ENCODE peak calls at places on chromosomes 4 and X, in seven cellular contexts. One of them, this sample, is unnamed.

GRCh38 chr4:146435962-146436361 is 85.8 kb downstream of the SLC10A7 start:
- DNase-seq in pancreas: no peak
- DNase-seq in WTC11: no peak
- DNase-seq in IMR-90: no peak
- DNase-seq in cardiac muscle cell: no peak
- DNase-seq in foreskin keratinocyte: no peak
- DNase-seq in CD4-positive, alpha-beta T cell: no peak
- DNase-seq in this sample: no peak

GRCh38 chr4:40962551-40963185 is 212.9 kb downstream of the NSUN7 start:
- DNase-seq in pancreas: no peak
- DNase-seq in cardiac muscle cell: no peak
- DNase-seq in IMR-90: no peak
- DNase-seq in CD4-positive, alpha-beta T cell: no peak
- DNase-seq in foreskin keratinocyte: no peak
- DNase-seq in WTC11: no peak
- DNase-seq in this sample: no peak

GRCh38 chr4:571838-572572 is 4.1 kb downstream of the TMEM271 start:
- DNase-seq in pancreas: no peak
- DNase-seq in foreskin keratinocyte: no peak
- DNase-seq in cardiac muscle cell: no peak
- DNase-seq in CD4-positive, alpha-beta T cell: no peak
- DNase-seq in WTC11: no peak
- DNase-seq in IMR-90: no peak
- DNase-seq in this sample: no peak

GRCh38 chrX:13005671-13006473 is 31.0 kb downstream of the TMSB4X start:
- DNase-seq in foreskin keratinocyte: no peak
- DNase-seq in CD4-positive, alpha-beta T cell: no peak
- DNase-seq in cardiac muscle cell: no peak
- DNase-seq in pancreas: peak; percentile 58
- DNase-seq in IMR-90: peak; percentile 70
- DNase-seq in WTC11: no peak
- DNase-seq in this sample: no peak

GRCh38 chr4:16334641-16335040 is 108.4 kb upstream of the TAPT1 start:
- DNase-seq in CD4-positive, alpha-beta T cell: no peak
- DNase-seq in pancreas: no peak
- DNase-seq in cardiac muscle cell: no peak
- DNase-seq in IMR-90: no peak
- DNase-seq in foreskin keratinocyte: no peak
- DNase-seq in WTC11: no peak
- DNase-seq in this sample: no peak

GRCh38 chr4:166293551-166293950 is 420.5 kb downstream of the TLL1 start:
- DNase-seq in IMR-90: no peak
- DNase-seq in cardiac muscle cell: no peak
- DNase-seq in CD4-positive, alpha-beta T cell: no peak
- DNase-seq in WTC11: no peak
- DNase-seq in pancreas: no peak
- DNase-seq in foreskin keratinocyte: peak; percentile 36
- DNase-seq in this sample: no peak

GRCh38 chr4:46844325-46844917 is 64.6 kb downstream of the COX7B2 start:
- DNase-seq in IMR-90: peak; percentile 61
- DNase-seq in CD4-positive, alpha-beta T cell: no peak
- DNase-seq in foreskin keratinocyte: peak; percentile 14
- DNase-seq in cardiac muscle cell: peak; percentile 81
- DNase-seq in pancreas: no peak
- DNase-seq in WTC11: peak; percentile 34
- DNase-seq in this sample: no peak

GRCh38 chr4:139535228-139535851 is 20.7 kb downstream of the SETD7 start:
- DNase-seq in foreskin keratinocyte: no peak
- DNase-seq in CD4-positive, alpha-beta T cell: no peak
- DNase-seq in pancreas: no peak
- DNase-seq in cardiac muscle cell: no peak
- DNase-seq in WTC11: no peak
- DNase-seq in IMR-90: no peak
- DNase-seq in this sample: no peak

GRCh38 chr4:7004331-7004730 is 38.8 kb upstream of the TADA2B start:
- DNase-seq in pancreas: no peak
- DNase-seq in cardiac muscle cell: no peak
- DNase-seq in CD4-positive, alpha-beta T cell: no peak
- DNase-seq in IMR-90: no peak
- DNase-seq in WTC11: no peak
- DNase-seq in foreskin keratinocyte: peak; percentile 80
- DNase-seq in this sample: no peak

GRCh38 chr4:99856166-99856565 is 38.1 kb downstream of the LAMTOR3 start:
- DNase-seq in foreskin keratinocyte: peak; percentile 72
- DNase-seq in cardiac muscle cell: no peak
- DNase-seq in pancreas: no peak
- DNase-seq in WTC11: no peak
- DNase-seq in CD4-positive, alpha-beta T cell: no peak
- DNase-seq in IMR-90: peak; percentile 50
- DNase-seq in this sample: no peak

GRCh38 chr4:42341518-42342026 is 55.7 kb upstream of the SHISA3 start:
- DNase-seq in WTC11: no peak
- DNase-seq in IMR-90: peak; percentile 61
- DNase-seq in pancreas: no peak
- DNase-seq in foreskin keratinocyte: no peak
- DNase-seq in CD4-positive, alpha-beta T cell: no peak
- DNase-seq in cardiac muscle cell: no peak
- DNase-seq in this sample: no peak

GRCh38 chrX:19888419-19888879 is 1.0 kb upstream of the SH3KBP1 start:
- DNase-seq in pancreas: no peak
- DNase-seq in cardiac muscle cell: peak; percentile 53
- DNase-seq in IMR-90: peak; percentile 77
- DNase-seq in foreskin keratinocyte: peak; percentile 72
- DNase-seq in CD4-positive, alpha-beta T cell: no peak
- DNase-seq in WTC11: no peak
- DNase-seq in this sample: no peak

GRCh38 chr4:3406021-3406420 is 35.7 kb upstream of the HGFAC start:
- DNase-seq in foreskin keratinocyte: no peak
- DNase-seq in IMR-90: no peak
- DNase-seq in pancreas: no peak
- DNase-seq in cardiac muscle cell: no peak
- DNase-seq in WTC11: no peak
- DNase-seq in CD4-positive, alpha-beta T cell: no peak
- DNase-seq in this sample: no peak

GRCh38 chrX:153740631-153741222 is 16.1 kb downstream of the ABCD1 start:
- DNase-seq in WTC11: no peak
- DNase-seq in cardiac muscle cell: no peak
- DNase-seq in CD4-positive, alpha-beta T cell: no peak
- DNase-seq in IMR-90: no peak
- DNase-seq in pancreas: no peak
- DNase-seq in foreskin keratinocyte: no peak
- DNase-seq in this sample: no peak

GRCh38 chr4:174828845-174829701 is at the start of gene GLRA3:
- DNase-seq in CD4-positive, alpha-beta T cell: no peak
- DNase-seq in pancreas: peak; percentile 59
- DNase-seq in cardiac muscle cell: peak; percentile 89
- DNase-seq in IMR-90: no peak
- DNase-seq in foreskin keratinocyte: peak; percentile 8
- DNase-seq in WTC11: peak; percentile 99
- DNase-seq in this sample: no peak

GRCh38 chrX:37509349-37509748 is 62.1 kb upstream of the LANCL3 start:
- DNase-seq in foreskin keratinocyte: no peak
- DNase-seq in WTC11: no peak
- DNase-seq in pancreas: no peak
- DNase-seq in cardiac muscle cell: peak; percentile 31
- DNase-seq in IMR-90: no peak
- DNase-seq in CD4-positive, alpha-beta T cell: no peak
- DNase-seq in this sample: no peak
- TF ChIP-seq CTCF in foreskin keratinocyte: peak; percentile 63
- TF ChIP-seq CTCF in WTC11: no peak
- TF ChIP-seq CTCF in pancreas: peak; percentile 17
- TF ChIP-seq CTCF in cardiac muscle cell: peak; percentile 36
- TF ChIP-seq CTCF in IMR-90: peak; percentile 29
- TF ChIP-seq CTCF in CD4-positive, alpha-beta T cell: no peak
- TF ChIP-seq CTCF in this sample: no peak

DNA sequence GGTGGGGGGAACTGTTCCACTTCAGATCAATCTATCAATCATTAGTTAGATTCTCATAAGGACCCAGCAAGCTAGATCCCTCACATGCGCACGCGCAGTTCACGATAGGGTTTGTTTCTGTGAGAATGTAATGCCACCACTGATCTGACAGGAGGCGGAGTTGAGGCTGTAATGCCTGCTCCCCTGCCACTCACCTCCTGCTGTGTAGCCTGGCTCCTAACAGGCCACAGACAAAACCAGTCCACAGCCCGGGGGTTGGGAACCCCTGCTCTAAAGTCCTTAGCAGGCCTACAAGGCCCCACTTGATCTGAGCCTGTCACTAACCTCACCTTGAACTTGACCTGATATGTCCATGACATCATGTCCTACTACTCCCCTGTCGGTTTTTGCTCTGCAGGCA is 30.3 kb downstream of the ARL9 start:
- DNase-seq in foreskin keratinocyte: no peak
- DNase-seq in CD4-positive, alpha-beta T cell: no peak
- DNase-seq in pancreas: no peak
- DNase-seq in WTC11: peak; percentile 17
- DNase-seq in cardiac muscle cell: no peak
- DNase-seq in IMR-90: no peak
- DNase-seq in this sample: no peak
- TF ChIP-seq CTCF in foreskin keratinocyte: no peak
- TF ChIP-seq CTCF in CD4-positive, alpha-beta T cell: no peak
- TF ChIP-seq CTCF in pancreas: no peak
- TF ChIP-seq CTCF in WTC11: no peak
- TF ChIP-seq CTCF in cardiac muscle cell: no peak
- TF ChIP-seq CTCF in IMR-90: no peak
- TF ChIP-seq CTCF in this sample: no peak

DNA sequence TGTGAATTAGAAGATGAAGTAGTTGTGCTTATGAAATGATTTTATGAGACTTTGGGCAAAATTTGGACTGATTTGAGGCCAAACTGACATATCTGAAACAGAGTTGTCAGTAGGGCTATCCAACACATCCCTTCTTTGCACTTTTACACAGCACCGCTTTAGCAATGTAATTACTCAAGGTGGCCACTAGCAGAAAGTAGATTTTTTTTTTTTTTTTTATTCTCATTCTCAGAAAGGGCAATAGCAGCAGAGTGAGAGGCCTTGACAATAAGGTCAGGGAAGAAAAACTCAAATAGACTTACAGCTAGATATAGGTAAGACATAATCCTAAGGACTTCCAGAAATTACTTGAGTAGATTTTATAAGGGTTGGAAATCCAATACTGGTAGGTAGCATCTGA is 414.3 kb downstream of the NAP1L3 start:
- DNase-seq in CD4-positive, alpha-beta T cell: no peak
- DNase-seq in IMR-90: no peak
- DNase-seq in foreskin keratinocyte: no peak
- DNase-seq in cardiac muscle cell: no peak
- DNase-seq in WTC11: no peak
- DNase-seq in pancreas: no peak
- DNase-seq in this sample: no peak
- TF ChIP-seq CTCF in CD4-positive, alpha-beta T cell: no peak
- TF ChIP-seq CTCF in IMR-90: no peak
- TF ChIP-seq CTCF in foreskin keratinocyte: no peak
- TF ChIP-seq CTCF in cardiac muscle cell: no peak
- TF ChIP-seq CTCF in WTC11: no peak
- TF ChIP-seq CTCF in pancreas: peak; percentile 19
- TF ChIP-seq CTCF in this sample: no peak

GRCh38 chr4:48943387-48943786 is 36.8 kb upstream of the OCIAD2 start:
- DNase-seq in cardiac muscle cell: no peak
- DNase-seq in pancreas: no peak
- DNase-seq in WTC11: peak; percentile 50
- DNase-seq in foreskin keratinocyte: peak; percentile 59
- DNase-seq in IMR-90: no peak
- DNase-seq in CD4-positive, alpha-beta T cell: no peak
- DNase-seq in this sample: no peak
- TF ChIP-seq CTCF in cardiac muscle cell: no peak
- TF ChIP-seq CTCF in pancreas: no peak
- TF ChIP-seq CTCF in WTC11: no peak
- TF ChIP-seq CTCF in foreskin keratinocyte: peak; percentile 83
- TF ChIP-seq CTCF in IMR-90: peak; percentile 7
- TF ChIP-seq CTCF in CD4-positive, alpha-beta T cell: no peak
- TF ChIP-seq CTCF in this sample: no peak

GRCh38 chr4:183798249-183798920 is 106.7 kb upstream of the STOX2 start:
- DNase-seq in IMR-90: no peak
- DNase-seq in pancreas: no peak
- DNase-seq in CD4-positive, alpha-beta T cell: no peak
- DNase-seq in cardiac muscle cell: peak; percentile 44
- DNase-seq in foreskin keratinocyte: no peak
- DNase-seq in WTC11: peak; percentile 35
- DNase-seq in this sample: no peak
- TF ChIP-seq CTCF in IMR-90: no peak
- TF ChIP-seq CTCF in pancreas: no peak
- TF ChIP-seq CTCF in CD4-positive, alpha-beta T cell: no peak
- TF ChIP-seq CTCF in cardiac muscle cell: no peak
- TF ChIP-seq CTCF in foreskin keratinocyte: no peak
- TF ChIP-seq CTCF in WTC11: no peak
- TF ChIP-seq CTCF in this sample: no peak

DNA sequence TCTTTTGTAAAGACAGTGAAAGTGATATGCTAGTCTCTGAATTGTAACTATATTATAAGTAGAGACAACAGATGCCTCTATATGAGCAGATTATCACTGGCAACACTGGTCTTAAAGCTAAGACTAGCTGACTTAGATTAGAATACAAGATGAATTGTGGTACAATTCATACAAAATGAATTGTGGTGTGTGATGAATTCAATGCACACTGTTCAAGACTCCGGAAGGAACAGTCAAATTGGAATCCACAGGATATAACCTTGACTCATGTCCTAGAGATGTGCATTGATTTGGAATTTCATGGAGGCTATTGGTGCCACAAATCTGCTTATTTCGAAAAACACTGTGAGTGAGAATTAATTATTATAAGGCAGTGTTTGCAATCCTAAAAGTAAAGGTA is 701.8 kb downstream of the PCDH7 start:
- DNase-seq in WTC11: no peak
- DNase-seq in pancreas: no peak
- DNase-seq in foreskin keratinocyte: peak; percentile 13
- DNase-seq in CD4-positive, alpha-beta T cell: no peak
- DNase-seq in IMR-90: no peak
- DNase-seq in cardiac muscle cell: no peak
- DNase-seq in this sample: no peak
- TF ChIP-seq CTCF in WTC11: no peak
- TF ChIP-seq CTCF in pancreas: no peak
- TF ChIP-seq CTCF in foreskin keratinocyte: no peak
- TF ChIP-seq CTCF in CD4-positive, alpha-beta T cell: no peak
- TF ChIP-seq CTCF in IMR-90: no peak
- TF ChIP-seq CTCF in cardiac muscle cell: no peak
- TF ChIP-seq CTCF in this sample: no peak

This sample was measured in ovary.